ENCODE peak calls at places on chromosomes 12 and 14, in six cellular contexts. One of them, this sample, is unnamed.

GRCh38 chr14:63435838-63436237 is 107.3 kb downstream of the PPP2R5E start:
- DNase-seq in A549: no peak
- DNase-seq in WTC11: no peak
- DNase-seq in HepG2: peak
- DNase-seq in H1: no peak
- DNase-seq in endothelial cell of umbilical vein: no peak
- DNase-seq in this sample: no peak

GRCh38 chr14:98187302-98187701 is 1084.7 kb downstream of the BCL11B start:
- DNase-seq in A549: no peak
- DNase-seq in WTC11: no peak
- DNase-seq in HepG2: no peak
- DNase-seq in H1: no peak
- DNase-seq in endothelial cell of umbilical vein: no peak
- DNase-seq in this sample: no peak

GRCh38 chr14:84273181-84273580 is 1256.8 kb upstream of the FLRT2 start:
- DNase-seq in A549: no peak
- DNase-seq in WTC11: no peak
- DNase-seq in HepG2: no peak
- DNase-seq in H1: no peak
- DNase-seq in endothelial cell of umbilical vein: peak
- DNase-seq in this sample: no peak

GRCh38 chr14:85549697-85550096 is 19.8 kb downstream of the FLRT2 start:
- DNase-seq in A549: no peak
- DNase-seq in WTC11: no peak
- DNase-seq in HepG2: no peak
- DNase-seq in H1: no peak
- DNase-seq in endothelial cell of umbilical vein: no peak
- DNase-seq in this sample: no peak

GRCh38 chr14:88868558-88869159 is 44.2 kb downstream of the TTC8 start:
- DNase-seq in A549: no peak
- DNase-seq in WTC11: no peak
- DNase-seq in HepG2: peak
- DNase-seq in H1: no peak
- DNase-seq in endothelial cell of umbilical vein: peak
- DNase-seq in this sample: no peak

GRCh38 chr14:101849125-101849524 is 87.6 kb downstream of the PPP2R5C start:
- DNase-seq in A549: no peak
- DNase-seq in WTC11: no peak
- DNase-seq in HepG2: no peak
- DNase-seq in H1: no peak
- DNase-seq in endothelial cell of umbilical vein: no peak
- DNase-seq in this sample: peak

GRCh38 chr14:76882646-76883045 is 56.4 kb downstream of the LRRC74A start:
- DNase-seq in A549: no peak
- DNase-seq in WTC11: no peak
- DNase-seq in HepG2: no peak
- DNase-seq in H1: no peak
- DNase-seq in endothelial cell of umbilical vein: no peak
- DNase-seq in this sample: no peak

GRCh38 chr12:3770891-3771290 is 18.0 kb upstream of the CRACR2A start:
- DNase-seq in A549: no peak
- DNase-seq in WTC11: no peak
- DNase-seq in HepG2: no peak
- DNase-seq in H1: no peak
- DNase-seq in endothelial cell of umbilical vein: peak
- DNase-seq in this sample: no peak

GRCh38 chr14:21894003-21894897 is 220.6 kb upstream of the OR4E1 start:
- DNase-seq in A549: no peak
- DNase-seq in WTC11: peak
- DNase-seq in HepG2: no peak
- DNase-seq in H1: peak
- DNase-seq in endothelial cell of umbilical vein: no peak
- DNase-seq in this sample: no peak

GRCh38 chr12:13164859-13165577 is 31.5 kb upstream of the EMP1 start:
- DNase-seq in A549: no peak
- DNase-seq in WTC11: no peak
- DNase-seq in HepG2: no peak
- DNase-seq in H1: no peak
- DNase-seq in endothelial cell of umbilical vein: peak
- DNase-seq in this sample: no peak

GRCh38 chr12:123996581-123996980 is 23.6 kb downstream of the ZNF664 start:
- DNase-seq in A549: no peak
- DNase-seq in WTC11: no peak
- DNase-seq in HepG2: no peak
- DNase-seq in H1: no peak
- DNase-seq in endothelial cell of umbilical vein: no peak
- DNase-seq in this sample: no peak

GRCh38 chr14:100800041-100800440 is 25.9 kb upstream of the MEG3 start:
- DNase-seq in A549: no peak
- DNase-seq in WTC11: no peak
- DNase-seq in HepG2: no peak
- DNase-seq in H1: no peak
- DNase-seq in endothelial cell of umbilical vein: no peak
- DNase-seq in this sample: no peak

GRCh38 chr12:32229971-32230606 is 123.4 kb downstream of the BICD1 start:
- DNase-seq in A549: no peak
- DNase-seq in WTC11: no peak
- DNase-seq in HepG2: no peak
- DNase-seq in H1: no peak
- DNase-seq in endothelial cell of umbilical vein: no peak
- DNase-seq in this sample: no peak

GRCh38 chr12:105935106-105935505 is 203.6 kb downstream of the NUAK1 start:
- DNase-seq in A549: no peak
- DNase-seq in WTC11: no peak
- DNase-seq in HepG2: no peak
- DNase-seq in H1: no peak
- DNase-seq in endothelial cell of umbilical vein: no peak
- DNase-seq in this sample: no peak

GRCh38 chr12:119594772-119595445 is 1.3 kb downstream of the TMEM233 start:
- DNase-seq in A549: no peak
- DNase-seq in WTC11: peak
- DNase-seq in HepG2: no peak
- DNase-seq in H1: peak
- DNase-seq in endothelial cell of umbilical vein: no peak
- DNase-seq in this sample: no peak

GRCh38 chr14:38078393-38078792 is 129.3 kb upstream of the SSTR1 start:
- DNase-seq in A549: no peak
- DNase-seq in WTC11: no peak
- DNase-seq in HepG2: no peak
- DNase-seq in H1: no peak
- DNase-seq in endothelial cell of umbilical vein: no peak
- DNase-seq in this sample: no peak

GRCh38 chr12:52691076-52691764 is 11.0 kb upstream of the KRT1 start:
- DNase-seq in A549: no peak
- DNase-seq in WTC11: peak
- DNase-seq in HepG2: no peak
- DNase-seq in H1: peak
- DNase-seq in endothelial cell of umbilical vein: no peak
- DNase-seq in this sample: peak

GRCh38 chr12:53381739-53382630 is 2.0 kb downstream of the SP1 start:
- DNase-seq in A549: no peak
- DNase-seq in WTC11: peak
- DNase-seq in HepG2: peak
- DNase-seq in H1: peak
- DNase-seq in endothelial cell of umbilical vein: peak
- DNase-seq in this sample: no peak

GRCh38 chr12:2383276-2384028 is 330.7 kb downstream of the CACNA1C start:
- DNase-seq in A549: no peak
- DNase-seq in WTC11: no peak
- DNase-seq in HepG2: peak
- DNase-seq in H1: no peak
- DNase-seq in endothelial cell of umbilical vein: no peak
- DNase-seq in this sample: no peak

GRCh38 chr14:79369359-79370332 is 841.7 kb downstream of the DIO2 start:
- DNase-seq in A549: peak
- DNase-seq in WTC11: no peak
- DNase-seq in HepG2: no peak
- DNase-seq in H1: no peak
- DNase-seq in endothelial cell of umbilical vein: peak
- DNase-seq in this sample: no peak

GRCh38 chr12:130965214-130965613 is 11.5 kb downstream of the ADGRD1 start:
- DNase-seq in A549: no peak
- DNase-seq in WTC11: no peak
- DNase-seq in HepG2: no peak
- DNase-seq in H1: no peak
- DNase-seq in endothelial cell of umbilical vein: no peak
- DNase-seq in this sample: no peak

GRCh38 chr12:64528616-64529015 is 76.7 kb downstream of the TBK1 start:
- DNase-seq in A549: no peak
- DNase-seq in WTC11: no peak
- DNase-seq in HepG2: no peak
- DNase-seq in H1: no peak
- DNase-seq in endothelial cell of umbilical vein: no peak
- DNase-seq in this sample: no peak

GRCh38 chr12:95516757-95517156 is 34.5 kb downstream of the USP44 start:
- DNase-seq in A549: no peak
- DNase-seq in WTC11: no peak
- DNase-seq in HepG2: no peak
- DNase-seq in H1: no peak
- DNase-seq in endothelial cell of umbilical vein: no peak
- DNase-seq in this sample: peak

DNA sequence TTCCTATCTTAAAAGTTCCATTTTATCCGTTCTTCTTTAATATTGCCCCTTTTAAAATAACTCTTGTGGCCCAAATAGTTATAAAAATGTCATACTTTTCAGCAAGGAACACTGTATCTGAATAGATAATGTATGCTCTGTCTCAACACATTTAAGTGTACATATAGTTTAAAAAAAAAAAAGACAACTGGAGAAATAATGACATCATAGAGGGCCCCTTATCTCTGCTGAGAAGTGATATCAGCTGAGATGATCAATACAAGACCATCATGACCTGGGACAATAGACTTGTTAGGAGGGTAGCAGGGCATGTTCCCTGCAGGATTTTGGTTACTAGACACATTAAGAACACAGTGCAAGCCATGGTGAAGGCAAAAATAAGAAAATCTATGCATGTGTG is 77.5 kb downstream of the PEBP1 start:
- DNase-seq in A549: no peak
- DNase-seq in WTC11: no peak
- DNase-seq in HepG2: no peak
- DNase-seq in H1: no peak
- DNase-seq in endothelial cell of umbilical vein: no peak
- DNase-seq in this sample: no peak
- TF ChIP-seq JUN in A549: no peak
- TF ChIP-seq JUN in WTC11: no peak
- TF ChIP-seq JUN in HepG2: no peak
- TF ChIP-seq JUN in H1: no peak
- TF ChIP-seq JUN in endothelial cell of umbilical vein: no peak
- TF ChIP-seq JUN in this sample: no peak

DNA sequence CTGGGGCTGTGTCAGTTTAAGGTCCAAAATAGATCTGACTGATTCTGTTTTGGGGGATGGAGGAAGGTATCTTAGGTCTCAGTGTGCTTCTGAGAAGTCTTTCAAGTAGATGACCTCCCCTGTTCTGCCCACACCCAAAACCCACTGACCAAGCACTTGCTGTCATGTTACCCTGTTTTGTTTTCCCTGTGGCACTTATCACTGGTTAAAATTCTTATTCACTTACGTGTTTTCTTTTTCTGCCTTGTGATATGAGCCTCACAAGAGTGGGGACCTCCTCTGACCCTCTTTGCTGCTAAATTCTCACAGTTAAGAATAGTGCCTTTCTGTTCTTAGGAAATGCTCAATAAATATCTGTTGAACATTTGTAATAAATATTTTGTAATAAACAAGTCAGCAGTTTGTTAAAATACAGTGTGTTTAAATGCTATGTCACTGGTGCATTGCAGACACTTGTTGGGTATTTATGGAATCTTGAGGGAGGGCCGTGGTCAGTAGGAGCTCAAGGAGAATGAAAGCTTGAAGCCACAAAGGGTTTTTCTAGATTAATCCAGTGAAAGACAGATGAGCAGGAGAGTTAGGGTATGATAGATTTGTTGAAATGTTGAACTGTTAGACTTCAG is 20.9 kb downstream of the PLEKHA5 start:
- DNase-seq in A549: no peak
- DNase-seq in WTC11: no peak
- DNase-seq in HepG2: no peak
- DNase-seq in H1: no peak
- DNase-seq in endothelial cell of umbilical vein: no peak
- DNase-seq in this sample: no peak
- TF ChIP-seq JUN in A549: no peak
- TF ChIP-seq JUN in WTC11: no peak
- TF ChIP-seq JUN in HepG2: no peak
- TF ChIP-seq JUN in H1: no peak
- TF ChIP-seq JUN in endothelial cell of umbilical vein: no peak
- TF ChIP-seq JUN in this sample: no peak

DNA sequence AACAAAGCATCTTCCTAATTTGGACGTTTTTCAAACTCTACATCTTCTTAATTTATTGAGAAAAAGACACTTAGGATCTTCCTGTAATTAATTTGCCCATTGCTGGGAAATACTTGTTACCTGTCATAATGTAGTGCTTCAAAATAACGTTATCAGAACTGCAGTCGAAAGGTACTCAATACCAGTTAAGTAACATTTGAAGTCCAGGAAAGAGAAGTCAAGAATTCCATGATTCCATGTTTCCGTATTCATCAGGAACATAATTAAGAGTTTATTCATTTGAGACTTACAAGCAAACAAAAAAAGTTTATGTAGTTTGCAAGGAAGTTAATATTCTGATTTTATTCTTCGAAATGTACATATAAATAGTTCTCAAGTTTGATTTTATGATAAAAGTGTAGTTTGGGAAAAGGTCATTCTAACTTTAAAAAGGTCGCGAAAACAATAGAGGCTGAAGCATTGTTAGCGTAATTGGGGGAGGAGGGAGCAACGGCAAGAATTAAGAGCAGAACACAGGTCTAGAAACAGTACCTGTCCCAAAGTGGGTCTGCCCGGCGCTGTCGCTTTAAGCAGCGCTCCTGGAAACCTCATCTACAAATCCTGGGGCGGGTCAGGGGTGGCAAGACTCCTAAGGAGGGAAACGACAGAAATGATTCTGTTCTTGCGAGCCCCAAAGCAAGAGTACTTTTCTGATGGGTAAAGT is 1.2 kb upstream of the KCNMB4 start:
- DNase-seq in A549: peak
- DNase-seq in WTC11: peak
- DNase-seq in HepG2: no peak
- DNase-seq in H1: no peak
- DNase-seq in endothelial cell of umbilical vein: peak
- DNase-seq in this sample: no peak
- TF ChIP-seq JUN in A549: no peak
- TF ChIP-seq JUN in WTC11: no peak
- TF ChIP-seq JUN in HepG2: no peak
- TF ChIP-seq JUN in H1: no peak
- TF ChIP-seq JUN in endothelial cell of umbilical vein: no peak
- TF ChIP-seq JUN in this sample: no peak

DNA sequence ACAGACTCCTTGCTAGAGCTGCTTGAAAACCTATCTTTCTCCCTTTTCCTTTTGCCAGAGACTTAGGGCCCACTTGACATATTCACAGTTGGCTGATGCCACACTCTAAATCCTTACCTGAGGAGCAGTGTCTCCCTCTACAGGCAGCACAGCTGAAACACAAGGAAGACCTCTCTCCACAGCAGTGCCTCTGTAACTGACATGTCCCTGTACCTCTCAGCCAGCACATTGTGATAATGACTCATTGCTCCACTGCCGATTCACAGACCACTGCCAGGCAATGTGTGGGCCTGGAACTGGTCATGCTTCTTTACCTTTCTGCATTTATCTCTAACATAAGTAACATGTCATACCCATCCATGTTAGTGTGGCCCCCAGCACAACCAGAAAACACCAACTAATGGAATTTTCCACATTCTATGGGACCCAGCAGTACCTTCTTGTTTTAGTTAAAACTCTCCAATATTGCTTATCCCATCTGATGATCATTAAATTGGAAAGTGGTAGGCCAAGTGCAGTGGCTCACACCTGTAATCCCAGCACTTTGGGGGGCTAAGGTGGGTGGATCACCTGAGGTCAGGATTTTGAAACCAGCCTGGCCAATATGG is 56.5 kb downstream of the GTF2A1 start:
- DNase-seq in A549: peak
- DNase-seq in WTC11: peak
- DNase-seq in HepG2: peak
- DNase-seq in H1: peak
- DNase-seq in endothelial cell of umbilical vein: peak
- DNase-seq in this sample: peak
- TF ChIP-seq JUN in A549: no peak
- TF ChIP-seq JUN in WTC11: no peak
- TF ChIP-seq JUN in HepG2: peak
- TF ChIP-seq JUN in H1: no peak
- TF ChIP-seq JUN in endothelial cell of umbilical vein: no peak
- TF ChIP-seq JUN in this sample: peak